ENCODE peak calls at places on chromosomes 7 and 10, in five cellular contexts. One of them, this sample, is unnamed.

GRCh38 chr7:123460616-123461015 is 73.8 kb downstream of the IQUB start:
- DNase-seq in fibroblast of lung: peak; percentile 93
- DNase-seq in gastrocnemius medialis: no peak
- DNase-seq in body of pancreas: no peak
- DNase-seq in endothelial cell of umbilical vein: no peak
- DNase-seq in this sample: no peak

GRCh38 chr7:132290021-132290420 is 286.2 kb downstream of the PLXNA4 start:
- DNase-seq in gastrocnemius medialis: no peak
- DNase-seq in endothelial cell of umbilical vein: peak; percentile 24
- DNase-seq in body of pancreas: no peak
- DNase-seq in fibroblast of lung: no peak
- DNase-seq in this sample: no peak

GRCh38 chr7:14905764-14906163 is 3.2 kb upstream of the DGKB start:
- DNase-seq in body of pancreas: no peak
- DNase-seq in endothelial cell of umbilical vein: peak; percentile 4
- DNase-seq in gastrocnemius medialis: no peak
- DNase-seq in fibroblast of lung: no peak
- DNase-seq in this sample: no peak

GRCh38 chr10:451021-451471 is 238.4 kb downstream of the DIP2C start:
- DNase-seq in body of pancreas: no peak
- DNase-seq in endothelial cell of umbilical vein: no peak
- DNase-seq in gastrocnemius medialis: no peak
- DNase-seq in fibroblast of lung: peak; percentile 23
- DNase-seq in this sample: peak; percentile 75

GRCh38 chr10:86968994-86969355 is 693 bp downstream of the ADIRF start:
- DNase-seq in endothelial cell of umbilical vein: no peak
- DNase-seq in gastrocnemius medialis: peak; percentile 15
- DNase-seq in body of pancreas: no peak
- DNase-seq in fibroblast of lung: no peak
- DNase-seq in this sample: peak; percentile 28

GRCh38 chr7:46015107-46015868 is 94.2 kb upstream of the IGFBP3 start:
- DNase-seq in fibroblast of lung: peak; percentile 50
- DNase-seq in gastrocnemius medialis: peak; percentile 85
- DNase-seq in body of pancreas: peak; percentile 18
- DNase-seq in endothelial cell of umbilical vein: no peak
- DNase-seq in this sample: no peak

GRCh38 chr10:75111367-75111905 is at the start of gene SAMD8:
- DNase-seq in fibroblast of lung: peak; percentile 91
- DNase-seq in endothelial cell of umbilical vein: peak; percentile 97
- DNase-seq in gastrocnemius medialis: peak; percentile 99
- DNase-seq in body of pancreas: peak; percentile 97
- DNase-seq in this sample: peak; percentile 99

GRCh38 chr10:116774728-116775151 is 32.4 kb upstream of the HSPA12A start:
- DNase-seq in fibroblast of lung: no peak
- DNase-seq in endothelial cell of umbilical vein: no peak
- DNase-seq in gastrocnemius medialis: no peak
- DNase-seq in body of pancreas: peak; percentile 53
- DNase-seq in this sample: no peak

GRCh38 chr7:40799-41750 is 151.3 kb upstream of the FAM20C start:
- DNase-seq in gastrocnemius medialis: no peak
- DNase-seq in body of pancreas: no peak
- DNase-seq in fibroblast of lung: no peak
- DNase-seq in endothelial cell of umbilical vein: no peak
- DNase-seq in this sample: no peak

GRCh38 chr10:92590623-92591549 is 2.0 kb upstream of the KIF11 start:
- DNase-seq in endothelial cell of umbilical vein: peak; percentile 59
- DNase-seq in body of pancreas: peak; percentile 6
- DNase-seq in gastrocnemius medialis: peak; percentile 65
- DNase-seq in fibroblast of lung: peak; percentile 62
- DNase-seq in this sample: peak; percentile 55

GRCh38 chr7:157360483-157361025 is 23.8 kb downstream of the DNAJB6 start:
- DNase-seq in body of pancreas: no peak
- DNase-seq in endothelial cell of umbilical vein: no peak
- DNase-seq in gastrocnemius medialis: peak; percentile 67
- DNase-seq in fibroblast of lung: no peak
- DNase-seq in this sample: no peak

GRCh38 chr10:117762126-117762818 is 219.7 kb downstream of the EMX2 start:
- DNase-seq in body of pancreas: no peak
- DNase-seq in fibroblast of lung: no peak
- DNase-seq in gastrocnemius medialis: no peak
- DNase-seq in endothelial cell of umbilical vein: no peak
- DNase-seq in this sample: no peak

GRCh38 chr10:117261501-117261900 is 20.6 kb downstream of the SLC18A2 start:
- DNase-seq in fibroblast of lung: no peak
- DNase-seq in endothelial cell of umbilical vein: no peak
- DNase-seq in body of pancreas: no peak
- DNase-seq in gastrocnemius medialis: no peak
- DNase-seq in this sample: no peak

GRCh38 chr10:22341190-22341935 is 3.9 kb upstream of the SPAG6 start:
- DNase-seq in endothelial cell of umbilical vein: peak; percentile 53
- DNase-seq in fibroblast of lung: no peak
- DNase-seq in body of pancreas: no peak
- DNase-seq in gastrocnemius medialis: no peak
- DNase-seq in this sample: peak; percentile 50

GRCh38 chr7:151819826-151820225 is 57.1 kb downstream of the PRKAG2 start:
- DNase-seq in gastrocnemius medialis: no peak
- DNase-seq in endothelial cell of umbilical vein: no peak
- DNase-seq in fibroblast of lung: no peak
- DNase-seq in body of pancreas: peak; percentile 91
- DNase-seq in this sample: no peak

GRCh38 chr10:101536800-101537199 is 51.3 kb downstream of the POLL start:
- DNase-seq in fibroblast of lung: no peak
- DNase-seq in gastrocnemius medialis: no peak
- DNase-seq in body of pancreas: no peak
- DNase-seq in endothelial cell of umbilical vein: peak; percentile 18
- DNase-seq in this sample: peak; percentile 51

GRCh38 chr7:45258533-45259226 is 101.1 kb downstream of the RAMP3 start:
- DNase-seq in endothelial cell of umbilical vein: no peak
- DNase-seq in fibroblast of lung: no peak
- DNase-seq in gastrocnemius medialis: no peak
- DNase-seq in body of pancreas: no peak
- DNase-seq in this sample: no peak

GRCh38 chr7:78473011-78473410 is 674.4 kb downstream of the PHTF2 start:
- DNase-seq in endothelial cell of umbilical vein: no peak
- DNase-seq in fibroblast of lung: peak; percentile 21
- DNase-seq in gastrocnemius medialis: no peak
- DNase-seq in body of pancreas: no peak
- DNase-seq in this sample: no peak

GRCh38 chr10:121900443-121901174 is 27.2 kb downstream of the ATE1 start:
- DNase-seq in endothelial cell of umbilical vein: peak; percentile 78
- DNase-seq in gastrocnemius medialis: no peak
- DNase-seq in fibroblast of lung: peak; percentile 53
- DNase-seq in body of pancreas: peak; percentile 21
- DNase-seq in this sample: peak; percentile 64

GRCh38 chr10:86964847-86965190 is 3.5 kb upstream of the ADIRF start:
- DNase-seq in body of pancreas: no peak
- DNase-seq in gastrocnemius medialis: no peak
- DNase-seq in endothelial cell of umbilical vein: no peak
- DNase-seq in fibroblast of lung: no peak
- DNase-seq in this sample: no peak

GRCh38 chr7:24958399-24958798 is 21.6 kb downstream of the OSBPL3 start:
- DNase-seq in body of pancreas: no peak
- DNase-seq in gastrocnemius medialis: no peak
- DNase-seq in endothelial cell of umbilical vein: no peak
- DNase-seq in fibroblast of lung: no peak
- DNase-seq in this sample: no peak

GRCh38 chr7:148699024-148699771 is 495 bp downstream of the CUL1 start:
- DNase-seq in gastrocnemius medialis: peak; percentile 68
- DNase-seq in fibroblast of lung: peak; percentile 56
- DNase-seq in endothelial cell of umbilical vein: peak; percentile 56
- DNase-seq in body of pancreas: peak; percentile 58
- DNase-seq in this sample: peak; percentile 70

GRCh38 chr7:158541330-158542010 is 46.2 kb downstream of the PTPRN2 start:
- DNase-seq in body of pancreas: no peak
- DNase-seq in gastrocnemius medialis: no peak
- DNase-seq in fibroblast of lung: no peak
- DNase-seq in endothelial cell of umbilical vein: no peak
- DNase-seq in this sample: no peak

GRCh38 chr7:33799766-33800165 is 105.6 kb upstream of the BMPER start:
- DNase-seq in endothelial cell of umbilical vein: no peak
- DNase-seq in gastrocnemius medialis: no peak
- DNase-seq in fibroblast of lung: no peak
- DNase-seq in body of pancreas: no peak
- DNase-seq in this sample: no peak

GRCh38 chr10:68496072-68496471 is 24.3 kb upstream of the DNA2 start:
- DNase-seq in fibroblast of lung: no peak
- DNase-seq in endothelial cell of umbilical vein: no peak
- DNase-seq in gastrocnemius medialis: no peak
- DNase-seq in body of pancreas: no peak
- DNase-seq in this sample: no peak

GRCh38 chr10:79982861-79983260 is 34.0 kb upstream of the SFTPD start:
- DNase-seq in endothelial cell of umbilical vein: no peak
- DNase-seq in gastrocnemius medialis: no peak
- DNase-seq in body of pancreas: peak; percentile 30
- DNase-seq in fibroblast of lung: no peak
- DNase-seq in this sample: no peak

GRCh38 chr7:139055674-139056073 is 19.8 kb upstream of the ZC3HAV1L start:
- DNase-seq in fibroblast of lung: no peak
- DNase-seq in gastrocnemius medialis: no peak
- DNase-seq in body of pancreas: no peak
- DNase-seq in endothelial cell of umbilical vein: no peak
- DNase-seq in this sample: no peak

GRCh38 chr7:13071999-13072398 is 384.6 kb downstream of the ARL4A start:
- DNase-seq in endothelial cell of umbilical vein: no peak
- DNase-seq in fibroblast of lung: no peak
- DNase-seq in body of pancreas: no peak
- DNase-seq in gastrocnemius medialis: no peak
- DNase-seq in this sample: no peak
- TF ChIP-seq CTCF in endothelial cell of umbilical vein: no peak
- TF ChIP-seq CTCF in fibroblast of lung: no peak
- TF ChIP-seq CTCF in body of pancreas: no peak
- TF ChIP-seq CTCF in gastrocnemius medialis: no peak
- TF ChIP-seq CTCF in this sample: no peak

GRCh38 chr10:15168296-15168780 is at the start of gene NMT2:
- DNase-seq in body of pancreas: no peak
- DNase-seq in endothelial cell of umbilical vein: peak; percentile 81
- DNase-seq in fibroblast of lung: peak; percentile 78
- DNase-seq in gastrocnemius medialis: peak; percentile 81
- DNase-seq in this sample: no peak
- TF ChIP-seq CTCF in body of pancreas: peak; percentile 49
- TF ChIP-seq CTCF in endothelial cell of umbilical vein: peak; percentile 48
- TF ChIP-seq CTCF in fibroblast of lung: peak; percentile 11
- TF ChIP-seq CTCF in gastrocnemius medialis: peak; percentile 47
- TF ChIP-seq CTCF in this sample: peak; percentile 50

GRCh38 chr10:125161570-125162139 is 1.3 kb upstream of the CTBP2 start:
- DNase-seq in body of pancreas: peak; percentile 64
- DNase-seq in fibroblast of lung: no peak
- DNase-seq in endothelial cell of umbilical vein: no peak
- DNase-seq in gastrocnemius medialis: no peak
- DNase-seq in this sample: no peak
- TF ChIP-seq CTCF in body of pancreas: peak; percentile 51
- TF ChIP-seq CTCF in fibroblast of lung: peak; percentile 50
- TF ChIP-seq CTCF in endothelial cell of umbilical vein: no peak
- TF ChIP-seq CTCF in gastrocnemius medialis: no peak
- TF ChIP-seq CTCF in this sample: no peak

DNA sequence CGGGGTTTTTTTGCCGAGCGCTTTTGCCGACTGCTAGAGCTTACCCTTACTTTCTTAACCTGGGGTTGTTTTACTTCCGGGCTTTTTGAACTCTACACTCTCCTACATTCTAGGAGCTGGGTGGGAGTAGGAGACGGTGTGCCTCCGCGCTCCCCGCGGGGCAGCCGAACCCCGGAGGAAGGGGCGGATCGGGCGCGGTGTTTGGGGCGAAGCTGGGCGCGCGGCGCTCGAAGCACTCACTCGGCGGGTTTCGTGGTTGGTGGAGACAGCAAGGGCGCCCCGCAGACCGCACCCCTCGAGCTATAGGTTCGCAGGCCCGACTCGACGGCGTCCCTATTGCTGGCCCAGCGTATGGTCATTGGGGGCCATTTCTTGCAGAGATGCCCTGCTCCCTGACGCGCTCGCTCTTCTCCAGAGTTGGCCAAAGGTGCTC is 245 bp downstream of the ZNF518A start:
- DNase-seq in fibroblast of lung: peak; percentile 85
- DNase-seq in endothelial cell of umbilical vein: peak; percentile 77
- DNase-seq in body of pancreas: peak; percentile 71
- DNase-seq in gastrocnemius medialis: peak; percentile 35
- DNase-seq in this sample: peak; percentile 73
- TF ChIP-seq CTCF in fibroblast of lung: no peak
- TF ChIP-seq CTCF in endothelial cell of umbilical vein: peak; percentile 6
- TF ChIP-seq CTCF in body of pancreas: no peak
- TF ChIP-seq CTCF in gastrocnemius medialis: no peak
- TF ChIP-seq CTCF in this sample: no peak

GRCh38 chr7:75738975-75739795 is 444 bp upstream of the HIP1 start:
- DNase-seq in body of pancreas: peak; percentile 100
- DNase-seq in endothelial cell of umbilical vein: peak; percentile 97
- DNase-seq in fibroblast of lung: peak; percentile 98
- DNase-seq in gastrocnemius medialis: peak; percentile 99
- DNase-seq in this sample: peak; percentile 100
- TF ChIP-seq CTCF in body of pancreas: peak; percentile 15
- TF ChIP-seq CTCF in endothelial cell of umbilical vein: no peak
- TF ChIP-seq CTCF in fibroblast of lung: no peak
- TF ChIP-seq CTCF in gastrocnemius medialis: peak; percentile 41
- TF ChIP-seq CTCF in this sample: no peak

GRCh38 chr7:52506325-52506724 is 529.1 kb upstream of the POM121L12 start:
- DNase-seq in endothelial cell of umbilical vein: no peak
- DNase-seq in body of pancreas: no peak
- DNase-seq in gastrocnemius medialis: no peak
- DNase-seq in fibroblast of lung: no peak
- DNase-seq in this sample: no peak
- TF ChIP-seq CTCF in endothelial cell of umbilical vein: no peak
- TF ChIP-seq CTCF in body of pancreas: no peak
- TF ChIP-seq CTCF in gastrocnemius medialis: no peak
- TF ChIP-seq CTCF in fibroblast of lung: no peak
- TF ChIP-seq CTCF in this sample: no peak

DNA sequence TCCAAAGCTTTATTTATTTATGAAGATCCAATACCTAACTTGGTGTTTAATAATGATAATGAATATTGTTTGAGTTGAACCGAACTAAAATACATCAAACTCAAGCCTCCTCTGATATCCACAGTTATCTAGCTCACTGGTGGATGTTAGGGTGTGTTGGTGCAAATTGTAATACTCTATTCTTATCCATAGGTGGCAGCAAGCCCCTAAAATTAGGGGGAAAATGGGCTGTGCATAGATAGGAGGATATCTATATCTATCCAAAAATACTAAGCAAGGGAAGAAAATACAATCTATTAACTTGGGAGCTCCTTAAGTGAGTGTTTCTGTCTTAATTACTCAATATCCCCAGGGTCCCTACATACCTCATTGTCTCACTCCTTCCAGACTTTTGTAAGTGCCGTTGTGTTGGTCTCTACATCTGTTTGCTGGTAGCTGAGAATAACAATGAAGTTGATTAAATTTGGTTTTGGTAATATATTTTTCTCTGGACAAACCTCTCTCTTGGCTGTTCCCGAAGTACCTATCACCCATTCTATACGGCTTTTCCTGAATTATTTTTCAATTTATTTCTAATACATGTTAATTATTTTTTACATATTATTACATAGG is 55.0 kb upstream of the VWDE start:
- DNase-seq in body of pancreas: no peak
- DNase-seq in fibroblast of lung: peak; percentile 28
- DNase-seq in gastrocnemius medialis: no peak
- DNase-seq in endothelial cell of umbilical vein: peak; percentile 52
- DNase-seq in this sample: peak; percentile 22
- TF ChIP-seq CTCF in body of pancreas: peak; percentile 53
- TF ChIP-seq CTCF in fibroblast of lung: peak; percentile 81
- TF ChIP-seq CTCF in gastrocnemius medialis: no peak
- TF ChIP-seq CTCF in endothelial cell of umbilical vein: peak; percentile 62
- TF ChIP-seq CTCF in this sample: peak; percentile 76

GRCh38 chr10:11242443-11243386 is 225.0 kb downstream of the CELF2 start:
- DNase-seq in body of pancreas: no peak
- DNase-seq in gastrocnemius medialis: no peak
- DNase-seq in endothelial cell of umbilical vein: peak; percentile 12
- DNase-seq in fibroblast of lung: peak; percentile 57
- DNase-seq in this sample: peak; percentile 45
- TF ChIP-seq CTCF in body of pancreas: no peak
- TF ChIP-seq CTCF in gastrocnemius medialis: no peak
- TF ChIP-seq CTCF in endothelial cell of umbilical vein: no peak
- TF ChIP-seq CTCF in fibroblast of lung: no peak
- TF ChIP-seq CTCF in this sample: peak; percentile 41